ENCODE peak calls at places on chromosomes 11 and 22, in seven cellular contexts. K is cardiac septum, H is GM23248, R is pons, W is nephron progenitor cell, P is osteocyte, E is activated T-cell treated with anti-CD3 and anti-CD28 coated beads for 48 hours. G is an unnamed sample.

GRCh38 chr22:30000566-30000965 is 79.7 kb upstream of the HORMAD2 start:
- DNase-seq in K (no peak), P (no peak), E (peak), R (no peak), H (peak), W (no peak), G (no peak)

GRCh38 chr11:75492181-75492820 is 33.4 kb downstream of the GDPD5 start:
- DNase-seq in H (no peak), W (no peak), E (peak), P (no peak), R (no peak), K (no peak), G (peak)

GRCh38 chr11:3047637-3048036 is 9.6 kb downstream of the CARS1 start:
- DNase-seq in H (no peak), E (no peak), R (no peak), P (no peak), W (no peak), K (no peak), G (no peak)

GRCh38 chr11:116357769-116358544 is 414.8 kb downstream of the BUD13 start:
- DNase-seq in P (no peak), H (peak), W (peak), R (no peak), K (no peak), E (no peak), G (no peak)

GRCh38 chr22:24105018-24105360 is 76.3 kb upstream of the SUSD2 start:
- DNase-seq in E (no peak), K (no peak), H (peak), W (no peak), P (no peak), R (peak), G (no peak)

GRCh38 chr11:11805228-11805627 is 36.5 kb upstream of the USP47 start:
- DNase-seq in E (no peak), W (no peak), R (no peak), P (no peak), H (no peak), K (no peak), G (no peak)

GRCh38 chr11:14789879-14790484 is 102.0 kb downstream of the CYP2R1 start:
- DNase-seq in R (peak), E (no peak), P (no peak), W (no peak), K (no peak), H (peak), G (no peak)

GRCh38 chr11:2828585-2829330 is 56.8 kb downstream of the CDKN1C start:
- DNase-seq in W (no peak), E (no peak), H (no peak), P (no peak), K (no peak), R (no peak), G (no peak)

GRCh38 chr11:10455637-10456487 is 798 bp downstream of the AMPD3 start:
- DNase-seq in R (peak), K (no peak), W (peak), E (peak), P (peak), H (peak), G (peak)

GRCh38 chr22:38016182-38017078 is 32.1 kb upstream of the SOX10 start:
- DNase-seq in R (peak), W (no peak), P (no peak), E (no peak), K (no peak), H (peak), G (no peak)

GRCh38 chr11:108873938-108874337 is 209.1 kb downstream of the DDX10 start:
- DNase-seq in K (no peak), H (no peak), W (no peak), R (no peak), P (no peak), E (no peak), G (no peak)

GRCh38 chr22:24695958-24696511 is 78.5 kb downstream of the PIWIL3 start:
- DNase-seq in H (no peak), W (peak), R (no peak), K (no peak), E (no peak), P (no peak), G (no peak)

GRCh38 chr11:13993096-13993760 is 30.7 kb downstream of the SPON1 start:
- DNase-seq in K (no peak), E (no peak), P (no peak), H (no peak), R (no peak), W (no peak), G (no peak)

GRCh38 chr11:92890836-92891235 is 78.6 kb upstream of the MTNR1B start:
- DNase-seq in R (no peak), E (no peak), W (no peak), H (peak), P (no peak), K (no peak), G (no peak)

GRCh38 chr11:113647856-113648255 is 58.3 kb downstream of the TMPRSS5 start:
- DNase-seq in P (no peak), R (no peak), E (no peak), H (peak), W (no peak), K (no peak), G (no peak)

GRCh38 chr11:46682773-46683752 is 17.4 kb downstream of the ARHGAP1 start:
- DNase-seq in K (no peak), E (no peak), W (no peak), P (no peak), R (no peak), H (peak), G (no peak)

GRCh38 chr11:67392182-67392715 is 463 bp downstream of the RAD9A start:
- DNase-seq in K (no peak), P (peak), E (no peak), R (no peak), H (peak), W (peak), G (no peak)

GRCh38 chr11:83069441-83070043 is 2.2 kb downstream of the RAB30 start:
- DNase-seq in P (no peak), K (no peak), H (peak), W (no peak), R (no peak), E (no peak), G (no peak)

GRCh38 chr11:30282289-30282631 is 40.6 kb upstream of the ARL14EP start:
- DNase-seq in H (no peak), K (no peak), R (no peak), E (peak), W (no peak), P (no peak), G (no peak)

GRCh38 chr11:118341749-118342489 is 586 bp downstream of the CD3D start:
- DNase-seq in R (no peak), E (no peak), H (no peak), P (no peak), W (no peak), K (no peak), G (no peak)

GRCh38 chr22:32583921-32584335 is 109.3 kb downstream of the FBXO7 start:
- DNase-seq in P (no peak), R (no peak), K (no peak), E (no peak), W (no peak), H (peak), G (no peak)

GRCh38 chr22:49576241-49577141 is 251.2 kb downstream of the BRD1 start:
- DNase-seq in R (no peak), H (no peak), K (peak), W (no peak), E (no peak), P (peak), G (no peak)

GRCh38 chr22:17085277-17086091 is 684 bp downstream of the IL17RA start:
- DNase-seq in R (no peak), E (no peak), P (no peak), W (no peak), K (no peak), H (peak), G (no peak)

GRCh38 chr11:8813658-8814057 is 97.3 kb upstream of the AKIP1 start:
- DNase-seq in K (no peak), R (peak), H (peak), P (peak), E (peak), W (peak), G (no peak)

GRCh38 chr22:29093501-29093921 is 20.7 kb downstream of the KREMEN1 start:
- DNase-seq in E (no peak), W (no peak), K (no peak), R (no peak), P (no peak), H (peak), G (no peak)

GRCh38 chr11:19474954-19475811 is 234.4 kb upstream of the E2F8 start:
- DNase-seq in W (no peak), H (no peak), K (no peak), P (no peak), E (no peak), R (peak), G (no peak)

GRCh38 chr22:24054356-24054755 is 43.3 kb downstream of the CABIN1 start:
- DNase-seq in E (no peak), H (peak), W (no peak), P (no peak), R (no peak), K (peak), G (no peak)

GRCh38 chr11:11706022-11706421 is 84.2 kb upstream of the GALNT18 start:
- DNase-seq in K (no peak), H (peak), W (no peak), E (no peak), P (no peak), R (no peak), G (no peak)

GRCh38 chr11:67409261-67409666 is 5.4 kb downstream of the TBC1D10C start:
- DNase-seq in W (no peak), P (no peak), H (no peak), K (no peak), E (no peak), R (no peak), G (peak)